ENCODE peak calls at places on chromosomes 16 and 17, in five cellular contexts. E is activated CD4-positive, CD25-positive, alpha-beta regulatory T cell; A is mucosa of gallbladder; W is NCI-H748 treated with DMSO at 0.1 percent for 48 hours; N is GM19239. U is an unnamed sample.

GRCh38 chr17:48060249-48060648 is 12.1 kb downstream of the NFE2L1 start:
- DNase-seq in E (no peak), N (no peak), A (no peak), W (no peak), U (no peak)

GRCh38 chr16:17026600-17027242 is 444.0 kb downstream of the XYLT1 start:
- DNase-seq in A (no peak), N (peak), W (no peak), E (no peak), U (no peak)

GRCh38 chr17:79410681-79411080 is 200.2 kb downstream of the RBFOX3 start:
- DNase-seq in A (no peak), E (no peak), N (no peak), W (no peak), U (no peak)

GRCh38 chr16:14309001-14309886 is 238.1 kb downstream of the MRTFB start:
- DNase-seq in A (no peak), N (peak), E (no peak), W (no peak), U (peak)

GRCh38 chr17:3976675-3977171 is 12.5 kb upstream of the ATP2A3 start:
- DNase-seq in E (no peak), N (no peak), W (no peak), A (peak), U (no peak)

GRCh38 chr17:56912105-56912999 is 1.5 kb downstream of the TRIM25 start:
- DNase-seq in W (no peak), E (no peak), A (no peak), N (no peak), U (no peak)

GRCh38 chr17:915416-916201 is 64.0 kb downstream of the NXN start:
- DNase-seq in W (peak), E (no peak), N (no peak), A (no peak), U (peak)

GRCh38 chr16:12149971-12150370 is 173.4 kb downstream of the SNX29 start:
- DNase-seq in A (no peak), E (no peak), W (no peak), N (no peak), U (no peak)

GRCh38 chr17:17921192-17922082 is 50.8 kb downstream of the TOM1L2 start:
- DNase-seq in W (no peak), N (no peak), A (no peak), E (no peak), U (peak)

GRCh38 chr16:8761078-8761477 is 36.4 kb downstream of the TMEM186 start:
- DNase-seq in A (no peak), W (no peak), N (no peak), E (no peak), U (no peak)

GRCh38 chr17:12709063-12709462 is 43.4 kb downstream of the MYOCD start:
- DNase-seq in A (no peak), W (no peak), E (no peak), N (no peak), U (no peak)

GRCh38 chr17:57006040-57006439 is 28.1 kb downstream of the SCPEP1 start:
- DNase-seq in E (no peak), W (no peak), A (no peak), N (no peak), U (no peak)

GRCh38 chr16:9874233-9874632 is 308.0 kb downstream of the GRIN2A start:
- DNase-seq in W (no peak), N (no peak), E (no peak), A (no peak), U (no peak)

GRCh38 chr17:51997723-51998122 is 160.8 kb downstream of the CA10 start:
- DNase-seq in N (no peak), W (peak), E (no peak), A (no peak), U (peak)

GRCh38 chr17:57561072-57561861 is 183.8 kb downstream of the CCDC182 start:
- DNase-seq in E (no peak), W (no peak), N (no peak), A (no peak), U (peak)

GRCh38 chr17:2975469-2975958 is 87.9 kb downstream of the OR1D5 start:
- DNase-seq in N (no peak), E (no peak), W (no peak), A (peak), U (no peak)

GRCh38 chr17:40150215-40150614 is 9.9 kb downstream of the CASC3 start:
- DNase-seq in W (no peak), A (no peak), N (no peak), E (no peak), U (no peak)

GRCh38 chr16:58501242-58502131 is 1.5 kb downstream of the NDRG4 start:
- DNase-seq in A (no peak), W (no peak), E (no peak), N (no peak), U (peak)

GRCh38 chr16:8850279-8850885 is 18.4 kb downstream of the CARHSP1 start:
- DNase-seq in A (no peak), N (no peak), E (no peak), W (no peak), U (no peak)

GRCh38 chr17:957856-958421 is 21.6 kb downstream of the NXN start:
- DNase-seq in E (no peak), W (no peak), A (no peak), N (no peak), U (no peak)

GRCh38 chr16:11636172-11636721 is 32.0 kb upstream of the SNN start:
- DNase-seq in E (no peak), N (no peak), W (peak), A (peak), U (peak)

GRCh38 chr17:21125862-21126261 is 902 bp upstream of the DHRS7B start:
- DNase-seq in E (peak), W (no peak), N (no peak), A (no peak), U (no peak)

GRCh38 chr16:52090080-52090479 is 456.9 kb downstream of the TOX3 start:
- DNase-seq in W (no peak), A (no peak), N (no peak), E (no peak), U (no peak)

GRCh38 chr17:18238299-18238698 is 12.9 kb downstream of the LLGL1 start:
- DNase-seq in E (no peak), W (no peak), N (no peak), A (no peak), U (no peak)

U was measured in hepatocyte.